ENCODE peak calls at places on chromosome 19, in ten cellular contexts. One of them, this sample, is unnamed.

GRCh38 chr19:47741544-47742125 is 3.7 kb upstream of the NOP53 start:
- DNase-seq in RWPE1: no peak
- DNase-seq in COLO829: no peak
- DNase-seq in NCI-H187 treated with DMSO at 0.1 percent for 48 hours: no peak
- DNase-seq in stimulated activated CD4-positive, alpha-beta T cell treated with anti-CD3 and anti-CD28 coated beads, TNF-alpha, amount 100 ng/mL, for 1 hour: no peak
- DNase-seq in cortex of kidney: no peak
- DNase-seq in C1 segment of cervical spinal cord: no peak
- DNase-seq in NCI-H1930: no peak
- DNase-seq in cardiac muscle cell: no peak
- DNase-seq in HS-5: no peak
- DNase-seq in this sample: peak

GRCh38 chr19:19539738-19540703 is 2.0 kb downstream of the CILP2 start:
- DNase-seq in NCI-H187 treated with DMSO at 0.1 percent for 48 hours: no peak
- DNase-seq in cardiac muscle cell: no peak
- DNase-seq in RWPE1: peak
- DNase-seq in HS-5: no peak
- DNase-seq in cortex of kidney: no peak
- DNase-seq in C1 segment of cervical spinal cord: no peak
- DNase-seq in stimulated activated CD4-positive, alpha-beta T cell treated with anti-CD3 and anti-CD28 coated beads, TNF-alpha, amount 100 ng/mL, for 1 hour: no peak
- DNase-seq in NCI-H1930: peak
- DNase-seq in COLO829: peak
- DNase-seq in this sample: peak

GRCh38 chr19:49071860-49072547 is 495 bp downstream of the KCNA7 start:
- DNase-seq in cardiac muscle cell: peak
- DNase-seq in COLO829: no peak
- DNase-seq in NCI-H1930: peak
- DNase-seq in NCI-H187 treated with DMSO at 0.1 percent for 48 hours: no peak
- DNase-seq in stimulated activated CD4-positive, alpha-beta T cell treated with anti-CD3 and anti-CD28 coated beads, TNF-alpha, amount 100 ng/mL, for 1 hour: no peak
- DNase-seq in HS-5: no peak
- DNase-seq in C1 segment of cervical spinal cord: no peak
- DNase-seq in RWPE1: no peak
- DNase-seq in cortex of kidney: no peak
- DNase-seq in this sample: no peak

GRCh38 chr19:13163609-13164364 is 13.6 kb downstream of the IER2 start:
- DNase-seq in cortex of kidney: no peak
- DNase-seq in cardiac muscle cell: peak
- DNase-seq in NCI-H187 treated with DMSO at 0.1 percent for 48 hours: no peak
- DNase-seq in stimulated activated CD4-positive, alpha-beta T cell treated with anti-CD3 and anti-CD28 coated beads, TNF-alpha, amount 100 ng/mL, for 1 hour: no peak
- DNase-seq in COLO829: peak
- DNase-seq in C1 segment of cervical spinal cord: no peak
- DNase-seq in HS-5: no peak
- DNase-seq in NCI-H1930: no peak
- DNase-seq in RWPE1: peak
- DNase-seq in this sample: peak

GRCh38 chr19:16584825-16585801 is 12.9 kb upstream of the SLC35E1 start:
- DNase-seq in C1 segment of cervical spinal cord: peak
- DNase-seq in HS-5: no peak
- DNase-seq in cardiac muscle cell: no peak
- DNase-seq in NCI-H187 treated with DMSO at 0.1 percent for 48 hours: no peak
- DNase-seq in COLO829: no peak
- DNase-seq in stimulated activated CD4-positive, alpha-beta T cell treated with anti-CD3 and anti-CD28 coated beads, TNF-alpha, amount 100 ng/mL, for 1 hour: no peak
- DNase-seq in cortex of kidney: no peak
- DNase-seq in NCI-H1930: no peak
- DNase-seq in RWPE1: no peak
- DNase-seq in this sample: no peak

GRCh38 chr19:46849610-46850009 is 1.0 kb downstream of the AP2S1 start:
- DNase-seq in COLO829: no peak
- DNase-seq in cardiac muscle cell: peak
- DNase-seq in HS-5: no peak
- DNase-seq in cortex of kidney: no peak
- DNase-seq in C1 segment of cervical spinal cord: no peak
- DNase-seq in RWPE1: no peak
- DNase-seq in stimulated activated CD4-positive, alpha-beta T cell treated with anti-CD3 and anti-CD28 coated beads, TNF-alpha, amount 100 ng/mL, for 1 hour: no peak
- DNase-seq in NCI-H1930: no peak
- DNase-seq in NCI-H187 treated with DMSO at 0.1 percent for 48 hours: no peak
- DNase-seq in this sample: no peak

GRCh38 chr19:49453013-49453756 is at the start of gene ALDH16A1:
- DNase-seq in stimulated activated CD4-positive, alpha-beta T cell treated with anti-CD3 and anti-CD28 coated beads, TNF-alpha, amount 100 ng/mL, for 1 hour: peak
- DNase-seq in C1 segment of cervical spinal cord: peak
- DNase-seq in HS-5: peak
- DNase-seq in cortex of kidney: peak
- DNase-seq in cardiac muscle cell: peak
- DNase-seq in RWPE1: peak
- DNase-seq in NCI-H1930: peak
- DNase-seq in NCI-H187 treated with DMSO at 0.1 percent for 48 hours: peak
- DNase-seq in COLO829: peak
- DNase-seq in this sample: peak

GRCh38 chr19:45862564-45863334 is at the start of gene SYMPK:
- DNase-seq in NCI-H1930: peak
- DNase-seq in HS-5: peak
- DNase-seq in COLO829: peak
- DNase-seq in stimulated activated CD4-positive, alpha-beta T cell treated with anti-CD3 and anti-CD28 coated beads, TNF-alpha, amount 100 ng/mL, for 1 hour: peak
- DNase-seq in C1 segment of cervical spinal cord: peak
- DNase-seq in cortex of kidney: peak
- DNase-seq in NCI-H187 treated with DMSO at 0.1 percent for 48 hours: peak
- DNase-seq in cardiac muscle cell: peak
- DNase-seq in RWPE1: peak
- DNase-seq in this sample: peak

GRCh38 chr19:38686530-38686888 is 39.1 kb downstream of the ACTN4 start:
- DNase-seq in HS-5: no peak
- DNase-seq in COLO829: no peak
- DNase-seq in NCI-H1930: no peak
- DNase-seq in RWPE1: no peak
- DNase-seq in cortex of kidney: no peak
- DNase-seq in NCI-H187 treated with DMSO at 0.1 percent for 48 hours: no peak
- DNase-seq in cardiac muscle cell: no peak
- DNase-seq in stimulated activated CD4-positive, alpha-beta T cell treated with anti-CD3 and anti-CD28 coated beads, TNF-alpha, amount 100 ng/mL, for 1 hour: no peak
- DNase-seq in C1 segment of cervical spinal cord: no peak
- DNase-seq in this sample: no peak

GRCh38 chr19:23795462-23795861 is 36.8 kb upstream of the ZNF681 start:
- DNase-seq in NCI-H1930: no peak
- DNase-seq in NCI-H187 treated with DMSO at 0.1 percent for 48 hours: no peak
- DNase-seq in RWPE1: no peak
- DNase-seq in stimulated activated CD4-positive, alpha-beta T cell treated with anti-CD3 and anti-CD28 coated beads, TNF-alpha, amount 100 ng/mL, for 1 hour: no peak
- DNase-seq in C1 segment of cervical spinal cord: no peak
- DNase-seq in cardiac muscle cell: no peak
- DNase-seq in cortex of kidney: no peak
- DNase-seq in COLO829: no peak
- DNase-seq in HS-5: no peak
- DNase-seq in this sample: no peak

GRCh38 chr19:33405491-33406461 is 32.3 kb downstream of the CEBPG start:
- DNase-seq in RWPE1: no peak
- DNase-seq in NCI-H187 treated with DMSO at 0.1 percent for 48 hours: no peak
- DNase-seq in C1 segment of cervical spinal cord: peak
- DNase-seq in cardiac muscle cell: no peak
- DNase-seq in stimulated activated CD4-positive, alpha-beta T cell treated with anti-CD3 and anti-CD28 coated beads, TNF-alpha, amount 100 ng/mL, for 1 hour: no peak
- DNase-seq in NCI-H1930: no peak
- DNase-seq in COLO829: no peak
- DNase-seq in HS-5: no peak
- DNase-seq in cortex of kidney: no peak
- DNase-seq in this sample: no peak

GRCh38 chr19:3471954-3472655 is 8.2 kb downstream of the SMIM24 start:
- DNase-seq in NCI-H187 treated with DMSO at 0.1 percent for 48 hours: no peak
- DNase-seq in stimulated activated CD4-positive, alpha-beta T cell treated with anti-CD3 and anti-CD28 coated beads, TNF-alpha, amount 100 ng/mL, for 1 hour: no peak
- DNase-seq in cortex of kidney: no peak
- DNase-seq in NCI-H1930: no peak
- DNase-seq in COLO829: no peak
- DNase-seq in HS-5: no peak
- DNase-seq in C1 segment of cervical spinal cord: peak
- DNase-seq in RWPE1: peak
- DNase-seq in cardiac muscle cell: peak
- DNase-seq in this sample: no peak

GRCh38 chr19:14369399-14370168 is 11.7 kb upstream of the ADGRE5 start:
- DNase-seq in C1 segment of cervical spinal cord: no peak
- DNase-seq in NCI-H187 treated with DMSO at 0.1 percent for 48 hours: no peak
- DNase-seq in stimulated activated CD4-positive, alpha-beta T cell treated with anti-CD3 and anti-CD28 coated beads, TNF-alpha, amount 100 ng/mL, for 1 hour: peak
- DNase-seq in cortex of kidney: no peak
- DNase-seq in COLO829: no peak
- DNase-seq in HS-5: no peak
- DNase-seq in RWPE1: no peak
- DNase-seq in cardiac muscle cell: peak
- DNase-seq in NCI-H1930: no peak
- DNase-seq in this sample: peak

GRCh38 chr19:48815870-48816501 is 5.2 kb upstream of the BCAT2 start:
- DNase-seq in C1 segment of cervical spinal cord: no peak
- DNase-seq in RWPE1: no peak
- DNase-seq in cortex of kidney: no peak
- DNase-seq in NCI-H1930: no peak
- DNase-seq in NCI-H187 treated with DMSO at 0.1 percent for 48 hours: no peak
- DNase-seq in COLO829: no peak
- DNase-seq in HS-5: no peak
- DNase-seq in stimulated activated CD4-positive, alpha-beta T cell treated with anti-CD3 and anti-CD28 coated beads, TNF-alpha, amount 100 ng/mL, for 1 hour: no peak
- DNase-seq in cardiac muscle cell: peak
- DNase-seq in this sample: no peak

GRCh38 chr19:18807861-18808331 is 16.8 kb upstream of the COMP start:
- DNase-seq in stimulated activated CD4-positive, alpha-beta T cell treated with anti-CD3 and anti-CD28 coated beads, TNF-alpha, amount 100 ng/mL, for 1 hour: no peak
- DNase-seq in COLO829: no peak
- DNase-seq in NCI-H187 treated with DMSO at 0.1 percent for 48 hours: no peak
- DNase-seq in C1 segment of cervical spinal cord: no peak
- DNase-seq in HS-5: no peak
- DNase-seq in cortex of kidney: no peak
- DNase-seq in NCI-H1930: no peak
- DNase-seq in RWPE1: no peak
- DNase-seq in cardiac muscle cell: no peak
- DNase-seq in this sample: no peak

GRCh38 chr19:13149628-13150186 is 468 bp downstream of the STX10 start:
- DNase-seq in NCI-H1930: no peak
- DNase-seq in HS-5: no peak
- DNase-seq in COLO829: no peak
- DNase-seq in C1 segment of cervical spinal cord: no peak
- DNase-seq in stimulated activated CD4-positive, alpha-beta T cell treated with anti-CD3 and anti-CD28 coated beads, TNF-alpha, amount 100 ng/mL, for 1 hour: no peak
- DNase-seq in cardiac muscle cell: peak
- DNase-seq in RWPE1: no peak
- DNase-seq in cortex of kidney: no peak
- DNase-seq in NCI-H187 treated with DMSO at 0.1 percent for 48 hours: no peak
- DNase-seq in this sample: no peak